ENCODE peak calls at places on chromosomes 12 and 14, in ten cellular contexts. One of them, this sample, is unnamed.

GRCh38 chr12:106739318-106739717 is 35.2 kb upstream of the RIC8B start:
- DNase-seq in neural crest cell: no peak
- DNase-seq in G401: no peak
- DNase-seq in HuH-7: no peak
- DNase-seq in T-cell: no peak
- DNase-seq in RWPE1: no peak
- DNase-seq in brain pericyte: no peak
- DNase-seq in SK-N-MC: no peak
- DNase-seq in stimulated activated CD8-positive, alpha-beta memory T cell treated with anti-CD3 and anti-CD28 coated beads, Interleukin-15, amount 100 ng/mL, for 4 hours: no peak
- DNase-seq in psoas muscle: no peak
- DNase-seq in this sample: no peak

GRCh38 chr14:55807059-55807499 is 227.1 kb downstream of the KTN1 start:
- DNase-seq in G401: peak
- DNase-seq in stimulated activated CD8-positive, alpha-beta memory T cell treated with anti-CD3 and anti-CD28 coated beads, Interleukin-15, amount 100 ng/mL, for 4 hours: peak
- DNase-seq in T-cell: peak
- DNase-seq in brain pericyte: no peak
- DNase-seq in neural crest cell: no peak
- DNase-seq in RWPE1: peak
- DNase-seq in SK-N-MC: no peak
- DNase-seq in HuH-7: no peak
- DNase-seq in psoas muscle: peak
- DNase-seq in this sample: no peak

GRCh38 chr12:9328065-9328464 is 119.9 kb upstream of the PZP start:
- DNase-seq in SK-N-MC: no peak
- DNase-seq in HuH-7: no peak
- DNase-seq in stimulated activated CD8-positive, alpha-beta memory T cell treated with anti-CD3 and anti-CD28 coated beads, Interleukin-15, amount 100 ng/mL, for 4 hours: no peak
- DNase-seq in psoas muscle: no peak
- DNase-seq in G401: no peak
- DNase-seq in RWPE1: no peak
- DNase-seq in neural crest cell: no peak
- DNase-seq in T-cell: no peak
- DNase-seq in brain pericyte: no peak
- DNase-seq in this sample: no peak

GRCh38 chr14:76904740-76905569 is 78.7 kb downstream of the LRRC74A start:
- DNase-seq in SK-N-MC: peak
- DNase-seq in RWPE1: peak
- DNase-seq in T-cell: peak
- DNase-seq in brain pericyte: peak
- DNase-seq in psoas muscle: peak
- DNase-seq in HuH-7: no peak
- DNase-seq in neural crest cell: no peak
- DNase-seq in stimulated activated CD8-positive, alpha-beta memory T cell treated with anti-CD3 and anti-CD28 coated beads, Interleukin-15, amount 100 ng/mL, for 4 hours: peak
- DNase-seq in G401: no peak
- DNase-seq in this sample: peak

GRCh38 chr12:47277972-47278448 is 198.3 kb upstream of the AMIGO2 start:
- DNase-seq in psoas muscle: no peak
- DNase-seq in brain pericyte: no peak
- DNase-seq in T-cell: no peak
- DNase-seq in stimulated activated CD8-positive, alpha-beta memory T cell treated with anti-CD3 and anti-CD28 coated beads, Interleukin-15, amount 100 ng/mL, for 4 hours: no peak
- DNase-seq in G401: no peak
- DNase-seq in RWPE1: peak
- DNase-seq in HuH-7: no peak
- DNase-seq in neural crest cell: no peak
- DNase-seq in SK-N-MC: no peak
- DNase-seq in this sample: peak

GRCh38 chr12:130702966-130703732 is 12.9 kb downstream of the RIMBP2 start:
- DNase-seq in SK-N-MC: no peak
- DNase-seq in psoas muscle: no peak
- DNase-seq in HuH-7: no peak
- DNase-seq in brain pericyte: no peak
- DNase-seq in T-cell: no peak
- DNase-seq in G401: peak
- DNase-seq in stimulated activated CD8-positive, alpha-beta memory T cell treated with anti-CD3 and anti-CD28 coated beads, Interleukin-15, amount 100 ng/mL, for 4 hours: no peak
- DNase-seq in RWPE1: no peak
- DNase-seq in neural crest cell: no peak
- DNase-seq in this sample: no peak

GRCh38 chr12:24600559-24600958 is 348.3 kb downstream of the BCAT1 start:
- DNase-seq in T-cell: no peak
- DNase-seq in SK-N-MC: no peak
- DNase-seq in HuH-7: no peak
- DNase-seq in neural crest cell: no peak
- DNase-seq in brain pericyte: no peak
- DNase-seq in stimulated activated CD8-positive, alpha-beta memory T cell treated with anti-CD3 and anti-CD28 coated beads, Interleukin-15, amount 100 ng/mL, for 4 hours: no peak
- DNase-seq in psoas muscle: no peak
- DNase-seq in G401: no peak
- DNase-seq in RWPE1: no peak
- DNase-seq in this sample: no peak

GRCh38 chr12:80565276-80565675 is 121.2 kb downstream of the PTPRQ start:
- DNase-seq in SK-N-MC: peak
- DNase-seq in stimulated activated CD8-positive, alpha-beta memory T cell treated with anti-CD3 and anti-CD28 coated beads, Interleukin-15, amount 100 ng/mL, for 4 hours: no peak
- DNase-seq in RWPE1: no peak
- DNase-seq in neural crest cell: no peak
- DNase-seq in T-cell: no peak
- DNase-seq in psoas muscle: no peak
- DNase-seq in HuH-7: no peak
- DNase-seq in G401: no peak
- DNase-seq in brain pericyte: peak
- DNase-seq in this sample: no peak

GRCh38 chr12:39831587-39832315 is 212.1 kb upstream of the ABCD2 start:
- DNase-seq in T-cell: no peak
- DNase-seq in neural crest cell: no peak
- DNase-seq in HuH-7: no peak
- DNase-seq in psoas muscle: no peak
- DNase-seq in stimulated activated CD8-positive, alpha-beta memory T cell treated with anti-CD3 and anti-CD28 coated beads, Interleukin-15, amount 100 ng/mL, for 4 hours: no peak
- DNase-seq in brain pericyte: no peak
- DNase-seq in SK-N-MC: no peak
- DNase-seq in RWPE1: no peak
- DNase-seq in G401: no peak
- DNase-seq in this sample: peak

GRCh38 chr12:93333054-93333453 is 44.7 kb upstream of the NUDT4 start:
- DNase-seq in T-cell: no peak
- DNase-seq in RWPE1: no peak
- DNase-seq in G401: no peak
- DNase-seq in brain pericyte: no peak
- DNase-seq in stimulated activated CD8-positive, alpha-beta memory T cell treated with anti-CD3 and anti-CD28 coated beads, Interleukin-15, amount 100 ng/mL, for 4 hours: no peak
- DNase-seq in psoas muscle: no peak
- DNase-seq in SK-N-MC: no peak
- DNase-seq in HuH-7: no peak
- DNase-seq in neural crest cell: no peak
- DNase-seq in this sample: no peak